ENCODE peak calls at places on chromosome 4, in six cellular contexts. One of them, this sample, is unnamed.
A peak's percentile ranks its signal among the peaks of the same experiment; 100 is the strongest.

GRCh38 chr4:3613980-3614730 is 81.9 kb upstream of the LRPAP1 start:
- DNase-seq in Daoy: no peak
- DNase-seq in tibial artery: peak; percentile 66
- DNase-seq in AG10803: peak; percentile 12
- DNase-seq in NCI-H1417: peak; percentile 6
- DNase-seq in uterus: peak; percentile 22
- DNase-seq in this sample: peak; percentile 47

GRCh38 chr4:159159611-159160010 is 56.7 kb downstream of the RAPGEF2 start:
- DNase-seq in Daoy: no peak
- DNase-seq in tibial artery: no peak
- DNase-seq in AG10803: no peak
- DNase-seq in NCI-H1417: peak; percentile 85
- DNase-seq in uterus: no peak
- DNase-seq in this sample: no peak

GRCh38 chr4:15234585-15235126 is 193.2 kb upstream of the C1QTNF7 start:
- DNase-seq in Daoy: peak; percentile 87
- DNase-seq in tibial artery: no peak
- DNase-seq in AG10803: peak; percentile 95
- DNase-seq in NCI-H1417: no peak
- DNase-seq in uterus: peak; percentile 36
- DNase-seq in this sample: no peak

GRCh38 chr4:30402276-30402675 is 317.9 kb upstream of the PCDH7 start:
- DNase-seq in Daoy: no peak
- DNase-seq in tibial artery: no peak
- DNase-seq in AG10803: no peak
- DNase-seq in NCI-H1417: no peak
- DNase-seq in uterus: no peak
- DNase-seq in this sample: no peak

GRCh38 chr4:7423801-7424552 is 10.8 kb downstream of the PSAPL1 start:
- DNase-seq in Daoy: no peak
- DNase-seq in tibial artery: peak; percentile 38
- DNase-seq in AG10803: peak; percentile 36
- DNase-seq in NCI-H1417: no peak
- DNase-seq in uterus: peak; percentile 14
- DNase-seq in this sample: no peak

GRCh38 chr4:159160242-159160641 is 57.4 kb downstream of the RAPGEF2 start:
- DNase-seq in Daoy: no peak
- DNase-seq in tibial artery: no peak
- DNase-seq in AG10803: peak; percentile 48
- DNase-seq in NCI-H1417: peak; percentile 68
- DNase-seq in uterus: no peak
- DNase-seq in this sample: no peak

GRCh38 chr4:22491939-22492338 is 23.9 kb downstream of the ADGRA3 start:
- DNase-seq in Daoy: no peak
- DNase-seq in tibial artery: no peak
- DNase-seq in AG10803: no peak
- DNase-seq in NCI-H1417: no peak
- DNase-seq in uterus: no peak
- DNase-seq in this sample: no peak

GRCh38 chr4:15444879-15445576 is 17.2 kb downstream of the C1QTNF7 start:
- DNase-seq in Daoy: no peak
- DNase-seq in tibial artery: no peak
- DNase-seq in AG10803: no peak
- DNase-seq in NCI-H1417: no peak
- DNase-seq in uterus: no peak
- DNase-seq in this sample: no peak

GRCh38 chr4:125010776-125011503 is 298.4 kb upstream of the ANKRD50 start:
- DNase-seq in Daoy: no peak
- DNase-seq in tibial artery: no peak
- DNase-seq in AG10803: no peak
- DNase-seq in NCI-H1417: no peak
- DNase-seq in uterus: no peak
- DNase-seq in this sample: no peak

GRCh38 chr4:52833941-52834525 is 28.1 kb upstream of the RASL11B start:
- DNase-seq in Daoy: no peak
- DNase-seq in tibial artery: no peak
- DNase-seq in AG10803: peak; percentile 31
- DNase-seq in NCI-H1417: no peak
- DNase-seq in uterus: no peak
- DNase-seq in this sample: no peak

GRCh38 chr4:19514276-19515070 is 737.2 kb upstream of the SLIT2 start:
- DNase-seq in Daoy: no peak
- DNase-seq in tibial artery: no peak
- DNase-seq in AG10803: peak; percentile 17
- DNase-seq in NCI-H1417: no peak
- DNase-seq in uterus: no peak
- DNase-seq in this sample: no peak

GRCh38 chr4:119237642-119238041 is 25.1 kb downstream of the USP53 start:
- DNase-seq in Daoy: no peak
- DNase-seq in tibial artery: no peak
- DNase-seq in AG10803: no peak
- DNase-seq in NCI-H1417: no peak
- DNase-seq in uterus: no peak
- DNase-seq in this sample: no peak

GRCh38 chr4:19776929-19777328 is 474.8 kb upstream of the SLIT2 start:
- DNase-seq in Daoy: peak; percentile 12
- DNase-seq in tibial artery: no peak
- DNase-seq in AG10803: peak; percentile 24
- DNase-seq in NCI-H1417: no peak
- DNase-seq in uterus: no peak
- DNase-seq in this sample: no peak

GRCh38 chr4:168499241-168499640 is 2.4 kb downstream of the PALLD start:
- DNase-seq in Daoy: no peak
- DNase-seq in tibial artery: no peak
- DNase-seq in AG10803: no peak
- DNase-seq in NCI-H1417: no peak
- DNase-seq in uterus: no peak
- DNase-seq in this sample: no peak

GRCh38 chr4:142088906-142089305 is 452.5 kb downstream of the IL15 start:
- DNase-seq in Daoy: no peak
- DNase-seq in tibial artery: peak; percentile 65
- DNase-seq in AG10803: peak; percentile 88
- DNase-seq in NCI-H1417: no peak
- DNase-seq in uterus: no peak
- DNase-seq in this sample: no peak

GRCh38 chr4:89316931-89317366 is 9.3 kb upstream of the GPRIN3 start:
- DNase-seq in Daoy: peak; percentile 46
- DNase-seq in tibial artery: no peak
- DNase-seq in AG10803: peak; percentile 60
- DNase-seq in NCI-H1417: no peak
- DNase-seq in uterus: no peak
- DNase-seq in this sample: no peak